ENCODE peak calls at places on chromosomes 11 and 22, in five cellular contexts. A is naive B cell; P is SK-MEL-5; G is skeletal muscle cell; M is activated CD4-positive, CD25-positive, alpha-beta regulatory T cell. R is an unnamed sample.

GRCh38 chr11:2202071-2202899 is 30.7 kb upstream of the TH start:
- DNase-seq in A (no peak), P (no peak), G (no peak), M (no peak), R (no peak)

GRCh38 chr22:38163844-38164577 is 17.6 kb downstream of the PLA2G6 start:
- DNase-seq in A (no peak), P (no peak), G (no peak), M (no peak), R (no peak)

GRCh38 chr11:100800202-100800601 is 113.1 kb downstream of the ARHGAP42 start:
- DNase-seq in A (no peak), P (no peak), G (no peak), M (no peak), R (no peak)

GRCh38 chr22:21613553-21614233 is 16.1 kb downstream of the YDJC start:
- DNase-seq in A (no peak), P (no peak), G (no peak), M (no peak), R (no peak)

GRCh38 chr11:130548491-130548833 is 100.0 kb downstream of the ADAMTS15 start:
- DNase-seq in A (no peak), P (no peak), G (no peak), M (no peak), R (no peak)

GRCh38 chr22:46004105-46004866 is 27.3 kb upstream of the WNT7B start:
- DNase-seq in A (no peak), P (no peak), G (no peak), M (no peak), R (no peak)

GRCh38 chr11:44852159-44852707 is 98.5 kb downstream of the TP53I11 start:
- DNase-seq in A (no peak), P (no peak), G (no peak), M (no peak), R (no peak)

GRCh38 chr11:72263363-72263762 is 19.4 kb upstream of the PHOX2A start:
- DNase-seq in A (no peak), P (no peak), G (peak), M (no peak), R (no peak)

R was measured in 8988T.